ENCODE peak calls at places on chromosomes 4 and X, in nine cellular contexts. W is lung, T is colonic mucosa, E is endodermal cell, M is GM23248, K is cardiac muscle cell, S is body of pancreas, V is left ventricle myocardium inferior, G is brain microvascular endothelial cell. D is an unnamed sample.
A peak's percentile ranks its signal among the peaks of the same experiment; 100 is the strongest.

GRCh38 chr4:129532573-129532972 is 436.6 kb downstream of the C4orf33 start:
- DNase-seq in E (no peak), M (no peak), T (no peak), V (no peak), W (no peak), K (no peak), S (no peak), G (no peak), D (no peak)

GRCh38 chr4:74056858-74057562 is 18.5 kb upstream of the CXCL3 start:
- DNase-seq in S (no peak), E (no peak), M (peak; percentile 91), T (no peak), W (no peak), K (peak; percentile 83), G (peak; percentile 13), V (no peak), D (peak; percentile 36)

GRCh38 chrX:155434906-155435743 is 23.3 kb downstream of the F8A3 start:
- DNase-seq in K (peak; percentile 0), V (peak; percentile 14), E (no peak), T (no peak), W (no peak), G (no peak), S (no peak), M (peak; percentile 5), D (no peak)

GRCh38 chrX:51144828-51145442 is 187.7 kb upstream of the NUDT10 start:
- DNase-seq in V (no peak), E (peak; percentile 83), S (peak; percentile 45), G (peak; percentile 25), M (peak; percentile 37), W (peak; percentile 37), T (peak; percentile 41), K (peak; percentile 40), D (peak; percentile 68)

GRCh38 chrX:10108288-10108687 is 48.5 kb upstream of the CLCN4 start:
- DNase-seq in V (no peak), S (no peak), K (no peak), T (no peak), G (no peak), E (no peak), W (no peak), M (no peak), D (no peak)

GRCh38 chr4:80498725-80499124 is 163.2 kb downstream of the CFAP299 start:
- DNase-seq in M (no peak), V (no peak), E (no peak), K (no peak), W (no peak), T (no peak), S (no peak), G (no peak), D (no peak)

GRCh38 chr4:38266616-38267015 is 306.4 kb downstream of the PTTG2 start:
- DNase-seq in S (no peak), W (no peak), V (no peak), E (no peak), T (peak; percentile 37), K (no peak), G (no peak), M (peak; percentile 79), D (peak; percentile 33)

GRCh38 chrX:96568088-96568487 is 116.6 kb upstream of the DIAPH2 start:
- DNase-seq in M (no peak), E (no peak), T (no peak), W (no peak), G (no peak), S (no peak), V (no peak), K (no peak), D (no peak)

GRCh38 chrX:119147486-119147885 is 19.9 kb upstream of the KIAA1210 start:
- DNase-seq in E (no peak), W (no peak), G (no peak), V (no peak), K (no peak), M (no peak), T (no peak), S (no peak), D (no peak)

GRCh38 chr4:176256921-176257320 is 12.1 kb downstream of the ASB5 start:
- DNase-seq in K (no peak), G (no peak), W (no peak), T (no peak), V (no peak), E (no peak), S (no peak), M (no peak), D (no peak)

GRCh38 chr4:37243722-37244582 is 591 bp upstream of the NWD2 start:
- DNase-seq in G (no peak), S (no peak), M (no peak), E (peak; percentile 93), W (no peak), V (no peak), T (peak; percentile 32), K (peak; percentile 1), D (no peak)

GRCh38 chrX:136684120-136684519 is 36.2 kb downstream of the CD40LG start:
- DNase-seq in G (no peak), T (no peak), M (no peak), V (no peak), K (no peak), S (no peak), E (no peak), W (no peak), D (no peak)

GRCh38 chr4:52535793-52536192 is 123.3 kb downstream of the USP46 start:
- DNase-seq in K (no peak), V (no peak), E (no peak), G (no peak), S (no peak), W (no peak), M (no peak), T (no peak), D (no peak)

GRCh38 chr4:15149842-15150592 is 147.7 kb downstream of the CPEB2 start:
- DNase-seq in K (peak; percentile 83), M (peak; percentile 90), E (peak; percentile 92), V (peak; percentile 86), W (peak; percentile 66), T (peak; percentile 50), G (peak; percentile 83), S (peak; percentile 62), D (no peak)

GRCh38 chr4:53713767-53714166 is 122.5 kb upstream of the LNX1 start:
- DNase-seq in W (no peak), M (no peak), S (no peak), T (no peak), V (no peak), G (no peak), K (peak; percentile 64), E (no peak), D (no peak)

GRCh38 chr4:53716471-53717063 is 125.3 kb upstream of the LNX1 start:
- DNase-seq in V (no peak), E (no peak), S (no peak), K (peak; percentile 41), G (no peak), T (no peak), M (peak; percentile 47), W (no peak), D (no peak)

GRCh38 chr4:53716011-53716410 is 124.7 kb upstream of the LNX1 start:
- DNase-seq in T (no peak), E (no peak), M (peak; percentile 50), G (no peak), W (no peak), V (no peak), S (no peak), K (no peak), D (no peak)

GRCh38 chr4:53714377-53715140 is 123.3 kb upstream of the LNX1 start:
- DNase-seq in S (no peak), G (peak; percentile 29), K (peak; percentile 84), M (peak; percentile 82), T (no peak), V (no peak), E (no peak), W (no peak), D (no peak)

DNA sequence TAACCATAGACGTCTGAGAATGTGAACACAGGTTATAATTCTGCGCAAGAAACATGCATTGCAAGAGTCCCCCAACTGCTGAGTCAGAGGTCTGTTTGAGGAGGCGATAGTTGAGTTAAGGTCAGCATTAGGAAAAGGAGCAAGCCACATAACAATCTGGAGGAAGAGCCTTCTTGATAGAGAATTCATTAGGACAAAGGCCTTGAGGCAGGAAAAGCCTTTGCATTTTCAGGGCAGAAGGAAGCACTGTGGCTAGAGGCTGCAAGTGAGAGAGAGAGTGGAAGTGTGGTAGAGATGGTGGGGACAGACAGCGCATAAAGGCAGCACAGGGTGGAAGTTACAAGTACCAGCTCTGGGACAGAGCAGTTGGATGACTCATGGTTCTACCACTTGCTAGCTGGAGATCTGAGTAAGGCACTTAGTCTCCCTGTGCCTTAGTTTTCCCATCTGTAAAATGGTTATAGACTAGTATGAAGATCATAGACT is 125.8 kb upstream of the LNX1 start:
- DNase-seq in V (no peak), E (no peak), G (peak; percentile 34), S (no peak), M (peak; percentile 43), T (no peak), W (no peak), K (peak; percentile 74), D (no peak)
- H3K27ac ChIP-seq in V (no peak overlapping the region), E (no peak overlapping the region), G (no peak overlapping the region), S (no peak overlapping the region), M (no peak overlapping the region), T (no peak overlapping the region), W (no peak overlapping the region), K (no peak overlapping the region), D (no peak overlapping the region)

DNA sequence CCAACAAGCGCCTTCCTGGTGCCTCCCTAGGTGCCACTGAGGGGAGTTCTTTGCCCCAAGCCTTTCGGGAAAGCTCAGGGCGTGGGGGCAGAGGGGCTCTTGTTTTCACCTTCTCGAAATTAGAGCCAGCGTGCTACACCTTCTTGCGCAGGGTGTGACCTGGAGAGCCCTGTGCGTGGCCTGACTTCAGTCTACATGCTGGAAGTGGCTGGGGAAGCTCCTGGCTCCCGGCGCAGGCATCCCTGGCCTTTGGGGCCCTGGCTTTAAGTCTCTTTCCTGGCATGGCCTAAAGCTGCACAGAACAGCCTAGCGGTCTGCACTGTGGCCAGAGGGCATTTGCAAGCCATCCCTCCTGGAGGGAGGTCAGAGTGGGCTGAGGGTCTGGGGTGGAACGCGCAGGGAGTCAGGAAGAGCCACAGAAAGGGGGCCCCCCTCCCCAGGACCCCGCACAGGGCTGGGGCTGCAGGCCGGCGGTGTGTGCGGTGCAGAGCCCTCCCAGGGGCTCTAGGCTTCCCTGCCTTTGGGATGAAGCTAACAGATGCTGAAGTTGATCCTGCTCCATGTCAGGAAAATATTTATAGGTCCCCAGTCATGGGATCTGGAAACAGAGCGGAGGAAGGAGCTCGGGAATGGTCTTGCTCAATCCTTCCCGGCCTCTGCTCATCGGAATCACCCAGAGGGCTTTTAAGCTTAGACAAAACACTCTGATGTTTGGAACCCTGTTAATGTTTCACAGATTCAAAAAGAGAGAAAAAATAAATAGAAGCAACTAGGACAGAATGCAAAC is 781 bp upstream of the SPON2 start:
- DNase-seq in V (no peak), E (peak; percentile 63), W (no peak), K (peak; percentile 78), G (no peak), S (peak; percentile 38), T (peak; percentile 28), M (peak; percentile 66), D (no peak)
- H3K27ac ChIP-seq in V (peak overlapping the region; percentile 81), E (no peak overlapping the region), W (peak overlapping the region; percentile 1), K (no peak overlapping the region), G (no peak overlapping the region), S (no peak overlapping the region), T (peak overlapping the region; percentile 50), M (no peak overlapping the region), D (no peak overlapping the region)

GRCh38 chrX:39772057-39772832 is 325.5 kb downstream of the BCOR start:
- DNase-seq in E (peak; percentile 94), W (no peak), K (peak; percentile 37), S (peak; percentile 70), G (peak; percentile 64), T (no peak), M (no peak), V (no peak), D (no peak)
- H3K27ac ChIP-seq in E (no peak overlapping the region), W (no peak overlapping the region), K (peak overlapping the region; percentile 76), S (peak overlapping the region; percentile 84), G (peak overlapping the region; percentile 39), T (no peak overlapping the region), M (no peak overlapping the region), V (peak overlapping the region; percentile 56), D (no peak overlapping the region)

GRCh38 chrX:135509885-135510284 is 10.6 kb upstream of the INTS6L start:
- DNase-seq in K (no peak), M (no peak), G (no peak), V (no peak), T (no peak), E (no peak), S (no peak), W (no peak), D (no peak)
- H3K27ac ChIP-seq in K (peak overlapping the region; percentile 91), M (no peak overlapping the region), G (no peak overlapping the region), V (no peak overlapping the region), T (no peak overlapping the region), E (no peak overlapping the region), S (no peak overlapping the region), W (no peak overlapping the region), D (no peak overlapping the region)

D was measured in trophoblast cell.